ENCODE peak calls at places on chromosomes 12 and 14, in eight cellular contexts. One of them, this sample, is unnamed.

GRCh38 chr14:93941293-93941910 is 14.3 kb downstream of the FAM181A start:
- DNase-seq in kidney glomerular epithelial cell: peak
- DNase-seq in astrocyte of the cerebellum: peak
- DNase-seq in mucosa of descending colon: peak
- DNase-seq in D341Med: no peak
- DNase-seq in ovary: no peak
- DNase-seq in OCI-LY7: no peak
- DNase-seq in GM04504: peak
- DNase-seq in this sample: no peak

GRCh38 chr12:67650127-67650495 is 1.6 kb downstream of the DYRK2 start:
- DNase-seq in kidney glomerular epithelial cell: peak
- DNase-seq in astrocyte of the cerebellum: no peak
- DNase-seq in mucosa of descending colon: no peak
- DNase-seq in D341Med: peak
- DNase-seq in ovary: peak
- DNase-seq in OCI-LY7: no peak
- DNase-seq in GM04504: no peak
- DNase-seq in this sample: peak

GRCh38 chr12:24360907-24361306 is 411.4 kb upstream of the SOX5 start:
- DNase-seq in kidney glomerular epithelial cell: peak
- DNase-seq in astrocyte of the cerebellum: peak
- DNase-seq in mucosa of descending colon: no peak
- DNase-seq in D341Med: no peak
- DNase-seq in ovary: no peak
- DNase-seq in OCI-LY7: no peak
- DNase-seq in GM04504: no peak
- DNase-seq in this sample: no peak

GRCh38 chr12:13278249-13278787 is 81.8 kb downstream of the EMP1 start:
- DNase-seq in kidney glomerular epithelial cell: peak
- DNase-seq in astrocyte of the cerebellum: peak
- DNase-seq in mucosa of descending colon: peak
- DNase-seq in D341Med: peak
- DNase-seq in ovary: peak
- DNase-seq in OCI-LY7: peak
- DNase-seq in GM04504: peak
- DNase-seq in this sample: peak

GRCh38 chr12:50282581-50283229 is 615 bp downstream of the LIMA1 start:
- DNase-seq in kidney glomerular epithelial cell: no peak
- DNase-seq in astrocyte of the cerebellum: no peak
- DNase-seq in mucosa of descending colon: no peak
- DNase-seq in D341Med: peak
- DNase-seq in ovary: no peak
- DNase-seq in OCI-LY7: no peak
- DNase-seq in GM04504: no peak
- DNase-seq in this sample: no peak

GRCh38 chr12:50221228-50222008 is 54.2 kb upstream of the CERS5 start:
- DNase-seq in kidney glomerular epithelial cell: no peak
- DNase-seq in astrocyte of the cerebellum: peak
- DNase-seq in mucosa of descending colon: no peak
- DNase-seq in D341Med: peak
- DNase-seq in ovary: no peak
- DNase-seq in OCI-LY7: peak
- DNase-seq in GM04504: peak
- DNase-seq in this sample: no peak

GRCh38 chr12:75130811-75131210 is 78.8 kb downstream of the KCNC2 start:
- DNase-seq in kidney glomerular epithelial cell: no peak
- DNase-seq in astrocyte of the cerebellum: no peak
- DNase-seq in mucosa of descending colon: no peak
- DNase-seq in D341Med: peak
- DNase-seq in ovary: no peak
- DNase-seq in OCI-LY7: no peak
- DNase-seq in GM04504: peak
- DNase-seq in this sample: no peak

GRCh38 chr12:104478396-104479140 is 21.8 kb downstream of the CHST11 start:
- DNase-seq in kidney glomerular epithelial cell: no peak
- DNase-seq in astrocyte of the cerebellum: no peak
- DNase-seq in mucosa of descending colon: no peak
- DNase-seq in D341Med: no peak
- DNase-seq in ovary: no peak
- DNase-seq in OCI-LY7: peak
- DNase-seq in GM04504: no peak
- DNase-seq in this sample: no peak

GRCh38 chr12:6364037-6364360 is 11.4 kb downstream of the SCNN1A start:
- DNase-seq in kidney glomerular epithelial cell: no peak
- DNase-seq in astrocyte of the cerebellum: no peak
- DNase-seq in mucosa of descending colon: no peak
- DNase-seq in D341Med: no peak
- DNase-seq in ovary: no peak
- DNase-seq in OCI-LY7: no peak
- DNase-seq in GM04504: no peak
- DNase-seq in this sample: no peak

GRCh38 chr12:110301065-110301806 is 20.2 kb downstream of the ATP2A2 start:
- DNase-seq in kidney glomerular epithelial cell: no peak
- DNase-seq in astrocyte of the cerebellum: no peak
- DNase-seq in mucosa of descending colon: no peak
- DNase-seq in D341Med: no peak
- DNase-seq in ovary: no peak
- DNase-seq in OCI-LY7: no peak
- DNase-seq in GM04504: no peak
- DNase-seq in this sample: no peak

GRCh38 chr12:103310871-103311270 is 184.9 kb downstream of the C12orf42 start:
- DNase-seq in kidney glomerular epithelial cell: no peak
- DNase-seq in astrocyte of the cerebellum: no peak
- DNase-seq in mucosa of descending colon: no peak
- DNase-seq in D341Med: no peak
- DNase-seq in ovary: no peak
- DNase-seq in OCI-LY7: no peak
- DNase-seq in GM04504: no peak
- DNase-seq in this sample: no peak

GRCh38 chr12:118534003-118534402 is 157.6 kb downstream of the SUDS3 start:
- DNase-seq in kidney glomerular epithelial cell: no peak
- DNase-seq in astrocyte of the cerebellum: no peak
- DNase-seq in mucosa of descending colon: no peak
- DNase-seq in D341Med: no peak
- DNase-seq in ovary: no peak
- DNase-seq in OCI-LY7: no peak
- DNase-seq in GM04504: no peak
- DNase-seq in this sample: no peak

GRCh38 chr12:94172973-94173372 is 24.6 kb downstream of the PLXNC1 start:
- DNase-seq in kidney glomerular epithelial cell: no peak
- DNase-seq in astrocyte of the cerebellum: peak
- DNase-seq in mucosa of descending colon: no peak
- DNase-seq in D341Med: no peak
- DNase-seq in ovary: no peak
- DNase-seq in OCI-LY7: no peak
- DNase-seq in GM04504: peak
- DNase-seq in this sample: no peak

GRCh38 chr12:93563807-93564538 is 8.5 kb upstream of the SOCS2 start:
- DNase-seq in kidney glomerular epithelial cell: peak
- DNase-seq in astrocyte of the cerebellum: no peak
- DNase-seq in mucosa of descending colon: no peak
- DNase-seq in D341Med: no peak
- DNase-seq in ovary: no peak
- DNase-seq in OCI-LY7: peak
- DNase-seq in GM04504: no peak
- DNase-seq in this sample: no peak